ENCODE peak calls at places on chromosomes 11 and 22, in four cellular contexts. S is BE2C, B is T-helper 1 cell, G is NCI-H1436 treated with DMSO at 0.1 percent for 48 hours. V is an unnamed sample.

GRCh38 chr22:46546466-46547178 is 9.2 kb upstream of the CELSR1 start:
- DNase-seq in S (no peak), B (no peak), G (no peak), V (no peak)

GRCh38 chr11:118916842-118917388 is 8.8 kb downstream of the BCL9L start:
- DNase-seq in S (peak; percentile 65), B (no peak), G (no peak), V (no peak)

GRCh38 chr22:36790648-36791047 is 14.7 kb upstream of the IFT27 start:
- DNase-seq in S (no peak), B (no peak), G (no peak), V (no peak)

GRCh38 chr22:19454156-19454555 is 6.6 kb upstream of the C22orf39 start:
- DNase-seq in S (no peak), B (no peak), G (no peak), V (no peak)

GRCh38 chr22:46619830-46620501 is at the start of gene GRAMD4:
- DNase-seq in S (peak; percentile 92), B (no peak), G (no peak), V (no peak)

GRCh38 chr11:31798057-31799035 is 12.8 kb downstream of the PAX6 start:
- DNase-seq in S (no peak), B (no peak), G (no peak), V (no peak)

GRCh38 chr11:103842795-103843194 is 193.6 kb upstream of the DDI1 start:
- DNase-seq in S (peak; percentile 54), B (no peak), G (no peak), V (no peak)

GRCh38 chr11:85866137-85866827 is 11.1 kb downstream of the CCDC83 start:
- DNase-seq in S (no peak), B (no peak), G (no peak), V (no peak)

GRCh38 chr22:48485144-48486135 is 1342.2 kb downstream of the BRD1 start:
- DNase-seq in S (no peak), B (no peak), G (no peak), V (no peak)

GRCh38 chr11:76830639-76831312 is 29.9 kb upstream of the ACER3 start:
- DNase-seq in S (peak; percentile 38), B (no peak), G (no peak), V (no peak)

GRCh38 chr22:49423125-49423650 is 404.5 kb downstream of the BRD1 start:
- DNase-seq in S (no peak), B (no peak), G (no peak), V (no peak)

GRCh38 chr11:111631666-111632039 is 29.4 kb downstream of the SIK2 start:
- DNase-seq in S (peak; percentile 56), B (no peak), G (no peak), V (no peak)

GRCh38 chr11:28759311-28759710 is 651.1 kb downstream of the METTL15 start:
- DNase-seq in S (no peak), B (no peak), G (no peak), V (no peak)

GRCh38 chr11:34149786-34150185 is 44.4 kb downstream of the NAT10 start:
- DNase-seq in S (peak; percentile 40), B (no peak), G (no peak), V (no peak)

GRCh38 chr11:120210651-120211521 is at the start of gene OAF:
- DNase-seq in S (peak; percentile 84), B (no peak), G (no peak), V (peak; percentile 26)

GRCh38 chr11:119204066-119204465 is 2.1 kb upstream of the CBL start:
- DNase-seq in S (no peak), B (no peak), G (no peak), V (no peak)

GRCh38 chr11:75204012-75204674 is 36.4 kb upstream of the TPBGL start:
- DNase-seq in S (no peak), B (no peak), G (no peak), V (no peak)

GRCh38 chr11:35483131-35483800 is 42.1 kb downstream of the PAMR1 start:
- DNase-seq in S (no peak), B (no peak), G (no peak), V (no peak)

GRCh38 chr11:42410251-42410956 is 901.4 kb upstream of the API5 start:
- DNase-seq in S (no peak), B (no peak), G (no peak), V (no peak)

GRCh38 chr22:32839776-32840571 is 38.5 kb downstream of the TIMP3 start:
- DNase-seq in S (no peak), B (no peak), G (no peak), V (no peak)

GRCh38 chr11:119854521-119854920 is 125.5 kb upstream of the NECTIN1 start:
- DNase-seq in S (no peak), B (no peak), G (no peak), V (no peak)

GRCh38 chr22:50282361-50283144 is 12.4 kb upstream of the MAPK11 start:
- DNase-seq in S (no peak), B (no peak), G (no peak), V (no peak)

GRCh38 chr11:116432301-116432700 is 340.5 kb downstream of the BUD13 start:
- DNase-seq in S (no peak), B (no peak), G (no peak), V (no peak)

GRCh38 chr22:49212002-49212401 is 615.7 kb downstream of the BRD1 start:
- DNase-seq in S (no peak), B (no peak), G (no peak), V (no peak)

GRCh38 chr11:44096360-44097188 is 1.1 kb downstream of the EXT2 start:
- DNase-seq in S (no peak), B (no peak), G (no peak), V (no peak)

GRCh38 chr11:18408558-18409242 is 3.4 kb upstream of the LDHC start:
- DNase-seq in S (no peak), B (no peak), G (no peak), V (no peak)

GRCh38 chr11:67371199-67371548 is 2.2 kb downstream of the CLCF1 start:
- DNase-seq in S (no peak), B (no peak), G (no peak), V (no peak)

GRCh38 chr11:27451528-27451927 is 21.1 kb downstream of the LGR4 start:
- DNase-seq in S (no peak), B (no peak), G (no peak), V (no peak)

GRCh38 chr22:47444746-47445065 is 682.3 kb downstream of the TBC1D22A start:
- DNase-seq in S (no peak), B (no peak), G (no peak), V (no peak)

GRCh38 chr11:33256808-33257159 is 397 bp upstream of the HIPK3 start:
- DNase-seq in S (no peak), B (no peak), G (no peak), V (no peak)

GRCh38 chr22:30582051-30582450 is 7.6 kb upstream of the GAL3ST1 start:
- DNase-seq in S (no peak), B (no peak), G (no peak), V (no peak)

GRCh38 chr11:20161230-20161918 is 1.1 kb upstream of the DBX1 start:
- DNase-seq in S (peak; percentile 77), B (no peak), G (no peak), V (no peak)

V was measured in effector memory CD8-positive, alpha-beta T cell.